ENCODE peak calls at places on chromosomes 12 and 14, in eight cellular contexts. Q is GM03348; O is GM12891; T is choroid plexus epithelial cell; L is stimulated activated naive B cell treated with anti-CD40 and anti-IgM and Interleukin-4, amounts not matched to agents 10 μg/mL and 1 μg/mL and 100 μg/mL, for 72 hours; X is WERI-Rb-1; Y is NCI-H774; N is MG63. Z is an unnamed sample.

GRCh38 chr12:107152331-107152730 is 59.0 kb upstream of the CRY1 start:
- DNase-seq in Q (no peak), L (no peak), X (no peak), O (no peak), Y (no peak), T (peak; percentile 42), N (no peak), Z (no peak)

GRCh38 chr12:96861656-96862055 is 45.4 kb upstream of the NEDD1 start:
- DNase-seq in Y (no peak), N (peak; percentile 5), Q (peak; percentile 48), X (no peak), O (no peak), L (no peak), T (no peak), Z (no peak)

GRCh38 chr12:95815635-95816212 is 25.2 kb upstream of the NTN4 start:
- DNase-seq in X (no peak), O (no peak), N (no peak), T (peak; percentile 61), Q (peak; percentile 66), Y (peak; percentile 22), L (no peak), Z (no peak)

GRCh38 chr12:110937104-110937641 is 16.8 kb upstream of the MYL2 start:
- DNase-seq in N (peak; percentile 29), O (peak; percentile 59), Y (peak; percentile 30), L (peak; percentile 14), T (peak; percentile 56), X (peak; percentile 74), Q (peak; percentile 82), Z (peak; percentile 70)

GRCh38 chr12:116172224-116172849 is 105.2 kb downstream of the MED13L start:
- DNase-seq in O (no peak), L (peak; percentile 30), T (no peak), N (no peak), Q (no peak), X (no peak), Y (no peak), Z (no peak)

GRCh38 chr14:36717363-36717762 is 55.7 kb downstream of the PAX9 start:
- DNase-seq in X (no peak), L (no peak), T (no peak), N (no peak), Y (peak; percentile 65), Q (no peak), O (no peak), Z (no peak)

GRCh38 chr12:62767946-62768345 is 167.0 kb downstream of the PPM1H start:
- DNase-seq in N (no peak), T (no peak), X (no peak), Q (no peak), O (no peak), L (no peak), Y (no peak), Z (no peak)

GRCh38 chr12:12047682-12048081 is 23.1 kb upstream of the BCL2L14 start:
- DNase-seq in N (no peak), X (no peak), O (no peak), Q (no peak), T (no peak), Y (no peak), L (no peak), Z (no peak)

GRCh38 chr12:104063712-104064030 is 660 bp upstream of the HCFC2 start:
- DNase-seq in X (no peak), T (peak; percentile 68), Q (no peak), N (no peak), O (no peak), Y (no peak), L (no peak), Z (no peak)

GRCh38 chr14:27164139-27164538 is 566.3 kb upstream of the NOVA1 start:
- DNase-seq in T (no peak), N (no peak), O (no peak), X (no peak), Q (no peak), L (no peak), Y (no peak), Z (no peak)

GRCh38 chr12:104506691-104507401 is 50.1 kb downstream of the CHST11 start:
- DNase-seq in Q (no peak), X (no peak), Y (peak; percentile 78), N (no peak), O (no peak), L (no peak), T (no peak), Z (no peak)

GRCh38 chr12:42904683-42905418 is 315.3 kb upstream of the PRICKLE1 start:
- DNase-seq in X (no peak), N (no peak), Q (peak; percentile 5), Y (no peak), T (no peak), O (no peak), L (no peak), Z (no peak)

GRCh38 chr14:75452324-75452723 is 24.5 kb downstream of the JDP2 start:
- DNase-seq in Q (no peak), Y (no peak), N (no peak), O (no peak), T (peak; percentile 56), X (no peak), L (no peak), Z (no peak)

GRCh38 chr12:108308432-108308831 is 30.7 kb downstream of the CMKLR1 start:
- DNase-seq in Q (peak; percentile 20), O (no peak), L (no peak), T (peak; percentile 34), X (no peak), N (peak; percentile 94), Y (no peak), Z (no peak)

GRCh38 chr14:103547455-103547940 is 15.0 kb downstream of the BAG5 start:
- DNase-seq in Y (no peak), X (no peak), L (no peak), T (no peak), O (no peak), N (no peak), Q (no peak), Z (no peak)

GRCh38 chr12:22287776-22288621 is 46.5 kb downstream of the ST8SIA1 start:
- DNase-seq in T (peak; percentile 46), N (peak; percentile 58), Q (peak; percentile 53), O (no peak), X (no peak), Y (peak; percentile 14), L (no peak), Z (peak; percentile 11)

GRCh38 chr12:12720052-12720451 is 2.9 kb downstream of the CDKN1B start:
- DNase-seq in L (no peak), Y (no peak), N (no peak), X (no peak), Q (no peak), O (no peak), T (no peak), Z (no peak)

GRCh38 chr12:130044991-130045621 is 117.2 kb upstream of the FZD10 start:
- DNase-seq in L (no peak), N (no peak), T (no peak), O (no peak), X (peak; percentile 51), Y (peak; percentile 62), Q (no peak), Z (no peak)

GRCh38 chr12:42094277-42094676 is 50.4 kb downstream of the GXYLT1 start:
- DNase-seq in N (no peak), T (peak; percentile 79), L (no peak), X (no peak), O (no peak), Y (no peak), Q (peak; percentile 13), Z (no peak)

GRCh38 chr12:75578546-75578945 is 67.1 kb upstream of the KRR1 start:
- DNase-seq in L (no peak), T (no peak), X (no peak), Y (peak; percentile 49), O (no peak), N (no peak), Q (no peak), Z (no peak)

GRCh38 chr14:105529506-105530445 is 3.4 kb downstream of the TMEM121 start:
- DNase-seq in Y (no peak), T (no peak), Q (no peak), L (no peak), N (no peak), X (no peak), O (no peak), Z (peak; percentile 28)

GRCh38 chr12:119338593-119339363 is 4.2 kb downstream of the CCDC60 start:
- DNase-seq in L (no peak), O (no peak), Q (no peak), X (peak; percentile 90), Y (no peak), N (no peak), T (no peak), Z (no peak)

GRCh38 chr12:132351751-132352495 is 22.5 kb upstream of the GALNT9 start:
- DNase-seq in Q (no peak), O (no peak), N (no peak), X (peak; percentile 68), Y (no peak), T (no peak), L (peak; percentile 43), Z (no peak)

GRCh38 chr14:69701269-69701668 is 65.7 kb upstream of the SRSF5 start:
- DNase-seq in T (no peak), Y (no peak), N (no peak), Q (no peak), L (no peak), X (no peak), O (no peak), Z (no peak)

GRCh38 chr12:32120419-32120818 is 13.8 kb downstream of the BICD1 start:
- DNase-seq in Y (no peak), N (no peak), X (no peak), L (no peak), Q (no peak), T (peak; percentile 64), O (peak; percentile 36), Z (no peak)

GRCh38 chr14:41285193-41285748 is 321.4 kb upstream of the LRFN5 start:
- DNase-seq in N (peak; percentile 3), O (no peak), Q (no peak), X (no peak), Y (peak; percentile 39), T (peak; percentile 22), L (no peak), Z (no peak)

GRCh38 chr14:51520087-51520486 is 131.6 kb upstream of the FRMD6 start:
- DNase-seq in Y (no peak), X (no peak), T (peak; percentile 29), Q (no peak), L (no peak), N (no peak), O (no peak), Z (no peak)

GRCh38 chr14:94361682-94362081 is 26.7 kb downstream of the SERPINA1 start:
- DNase-seq in Y (no peak), N (no peak), O (no peak), T (no peak), Q (no peak), L (no peak), X (no peak), Z (no peak)

GRCh38 chr12:6112004-6112403 is 12.5 kb downstream of the VWF start:
- DNase-seq in L (no peak), O (no peak), X (no peak), Y (no peak), T (no peak), Q (no peak), N (no peak), Z (no peak)

Z was measured in CD4-positive, alpha-beta T cell.